ENCODE peak calls at places on chromosomes 11 and 22, in nine cellular contexts. D is germinal center, G is epithelial cell of prostate, M is tibial artery, U is memory B cell, H is GM03348, Q is endodermal cell, X is cardiac fibroblast, P is GM12892. N is an unnamed sample.

GRCh38 chr11:32312865-32313403 is 122.4 kb downstream of the WT1 start:
- DNase-seq in G (peak), X (peak), M (no peak), Q (peak), D (peak), P (peak), H (peak), U (no peak), N (peak)

GRCh38 chr11:63914896-63915681 is 1.9 kb downstream of the RCOR2 start:
- DNase-seq in G (no peak), Q (peak), H (no peak), X (no peak), U (no peak), P (no peak), M (no peak), D (no peak), N (peak)

GRCh38 chr11:119011476-119011875 is 6.7 kb downstream of the RPS25 start:
- DNase-seq in Q (no peak), H (no peak), U (no peak), M (no peak), D (no peak), G (no peak), P (no peak), X (no peak), N (no peak)

GRCh38 chr22:30265851-30266444 is 703 bp downstream of the OSM start:
- DNase-seq in X (no peak), P (peak), H (no peak), M (peak), D (peak), G (no peak), Q (peak), U (peak), N (no peak)

GRCh38 chr11:116931206-116931953 is 94.0 kb upstream of the APOA1 start:
- DNase-seq in Q (no peak), P (no peak), G (no peak), U (no peak), H (no peak), D (peak), X (peak), M (no peak), N (no peak)

GRCh38 chr11:116882386-116882785 is 45.0 kb upstream of the APOA1 start:
- DNase-seq in D (no peak), Q (no peak), P (no peak), H (peak), X (no peak), U (no peak), G (peak), M (no peak), N (no peak)

GRCh38 chr11:22466809-22467208 is 128.6 kb downstream of the SLC17A6 start:
- DNase-seq in D (no peak), P (no peak), G (peak), H (peak), Q (no peak), M (no peak), X (peak), U (no peak), N (peak)

GRCh38 chr11:92557848-92558247 is 333.2 kb downstream of the FAT3 start:
- DNase-seq in D (no peak), G (no peak), M (no peak), H (no peak), X (no peak), U (no peak), P (no peak), Q (no peak), N (no peak)

GRCh38 chr11:35029979-35030378 is 109.0 kb upstream of the CD44 start:
- DNase-seq in D (no peak), U (no peak), G (no peak), P (no peak), X (peak), H (peak), M (no peak), Q (no peak), N (peak)

GRCh38 chr11:126440792-126441514 is 85.5 kb downstream of the ST3GAL4 start:
- DNase-seq in G (no peak), D (peak), X (peak), H (peak), P (peak), U (peak), Q (peak), M (peak), N (peak)

GRCh38 chr22:26642465-26643367 is 14.7 kb upstream of the MIAT start:
- DNase-seq in U (no peak), P (no peak), D (peak), X (no peak), G (no peak), H (no peak), M (no peak), Q (peak), N (no peak)

GRCh38 chr11:84398017-84398626 is 1112.0 kb upstream of the CCDC90B start:
- DNase-seq in Q (peak), X (peak), U (no peak), H (peak), P (no peak), M (no peak), D (no peak), G (no peak), N (no peak)

GRCh38 chr22:32352681-32353080 is 5.0 kb upstream of the RFPL3 start:
- DNase-seq in X (no peak), U (peak), G (no peak), M (no peak), Q (peak), P (no peak), H (no peak), D (no peak), N (peak)

GRCh38 chr11:69327741-69328191 is 33.8 kb downstream of the MYEOV start:
- DNase-seq in U (no peak), H (no peak), G (no peak), Q (peak), X (no peak), P (no peak), M (no peak), D (no peak), N (peak)

GRCh38 chr11:69878144-69878883 is 59.1 kb upstream of the FGF3 start:
- DNase-seq in Q (peak), M (no peak), D (no peak), X (no peak), G (no peak), H (no peak), P (no peak), U (no peak), N (peak)

GRCh38 chr11:57313788-57314135 is 11.0 kb downstream of the TNKS1BP1 start:
- DNase-seq in Q (no peak), P (no peak), M (no peak), D (no peak), U (no peak), H (no peak), G (no peak), X (no peak), N (no peak)

GRCh38 chr11:1755344-1756023 is 5.1 kb upstream of the IFITM10 start:
- DNase-seq in D (no peak), M (no peak), H (no peak), Q (no peak), P (peak), G (no peak), U (no peak), X (no peak), N (no peak)

GRCh38 chr11:83241291-83241946 is 44.7 kb downstream of the CCDC90B start:
- DNase-seq in D (peak), U (no peak), X (peak), P (no peak), G (peak), Q (peak), H (peak), M (peak), N (peak)

GRCh38 chr11:132056689-132057088 is 686.3 kb downstream of the NTM start:
- DNase-seq in D (no peak), U (no peak), M (no peak), P (no peak), Q (no peak), G (no peak), X (peak), H (peak), N (peak)

GRCh38 chr11:84289381-84289906 is 1003.3 kb upstream of the CCDC90B start:
- DNase-seq in X (peak), U (no peak), H (peak), G (peak), P (no peak), Q (no peak), D (no peak), M (no peak), N (no peak)

GRCh38 chr11:32366671-32367070 is 68.7 kb downstream of the WT1 start:
- DNase-seq in Q (no peak), D (no peak), M (no peak), X (peak), U (no peak), H (peak), G (no peak), P (no peak), N (no peak)

GRCh38 chr11:68872216-68873003 is 30.7 kb upstream of the CPT1A start:
- DNase-seq in U (no peak), D (no peak), P (no peak), M (no peak), Q (no peak), H (no peak), G (no peak), X (peak), N (no peak)

GRCh38 chr11:2422461-2423156 is 21.7 kb downstream of the TRPM5 start:
- DNase-seq in U (no peak), H (no peak), P (no peak), G (no peak), Q (no peak), D (no peak), M (no peak), X (no peak), N (no peak)

GRCh38 chr11:123421589-123421988 is 8.5 kb upstream of the GRAMD1B start:
- DNase-seq in X (no peak), D (no peak), Q (no peak), H (no peak), U (no peak), M (no peak), P (no peak), G (no peak), N (no peak)

GRCh38 chr11:34448223-34448994 is 9.7 kb downstream of the CAT start:
- DNase-seq in D (no peak), U (no peak), Q (no peak), P (no peak), X (no peak), M (no peak), H (no peak), G (no peak), N (no peak)

GRCh38 chr11:70200212-70200844 is 2.8 kb upstream of the FADD start:
- DNase-seq in G (no peak), U (no peak), P (no peak), D (no peak), M (no peak), H (no peak), X (no peak), Q (no peak), N (no peak)

GRCh38 chr22:27252282-27253049 is 549.1 kb downstream of the MN1 start:
- DNase-seq in P (no peak), H (peak), X (peak), G (peak), Q (no peak), U (no peak), M (peak), D (no peak), N (peak)

GRCh38 chr11:117684731-117685130 is 112.3 kb downstream of the DSCAML1 start:
- DNase-seq in D (no peak), X (no peak), U (no peak), P (no peak), Q (no peak), G (no peak), H (no peak), M (no peak), N (no peak)

GRCh38 chr11:28566643-28567042 is 458.5 kb downstream of the METTL15 start:
- DNase-seq in X (peak), H (peak), D (no peak), M (peak), Q (peak), P (no peak), U (no peak), G (peak), N (peak)

GRCh38 chr11:56048480-56048879 is 21.0 kb downstream of the OR5AS1 start:
- DNase-seq in Q (no peak), D (no peak), X (no peak), U (no peak), G (no peak), M (no peak), P (no peak), H (no peak), N (no peak)

N was measured in islet precursor cell.